ENCODE peak calls at places on chromosome 2, in six cellular contexts. Q is OCI-LY7, T is SK-N-SH, R is PC-3, J is hepatocyte, M is HCT116. Y is an unnamed sample.

GRCh38 chr2:7984693-7985353 is 697.0 kb upstream of the ID2 start:
- DNase-seq in R (no peak), T (no peak), J (no peak), Q (no peak), M (no peak), Y (no peak)

GRCh38 chr2:233531880-233532458 is 34.6 kb downstream of the USP40 start:
- DNase-seq in R (no peak), T (no peak), Q (no peak), M (no peak), J (no peak), Y (no peak)

GRCh38 chr2:44351088-44351487 is 10.2 kb downstream of the PREPL start:
- DNase-seq in J (no peak), M (no peak), T (no peak), R (no peak), Q (no peak), Y (no peak)

GRCh38 chr2:148726228-148726627 is 81.7 kb downstream of the EPC2 start:
- DNase-seq in R (no peak), T (no peak), J (no peak), Q (no peak), M (no peak), Y (peak)

GRCh38 chr2:62485780-62486765 is 19.9 kb downstream of the TMEM17 start:
- DNase-seq in J (no peak), Q (no peak), T (no peak), R (peak), M (no peak), Y (no peak)

GRCh38 chr2:162430323-162430722 is 86.4 kb downstream of the GCA start:
- DNase-seq in M (no peak), R (no peak), T (no peak), J (no peak), Q (no peak), Y (no peak)

GRCh38 chr2:228600265-228600664 is 418.8 kb upstream of the SPHKAP start:
- DNase-seq in J (no peak), R (peak), M (no peak), T (no peak), Q (no peak), Y (no peak)

GRCh38 chr2:196112408-196113039 is 43.9 kb upstream of the DNAH7 start:
- DNase-seq in M (no peak), T (no peak), R (peak), J (no peak), Q (no peak), Y (no peak)

GRCh38 chr2:230774348-230774951 is 61.8 kb downstream of the CAB39 start:
- DNase-seq in Q (no peak), T (no peak), M (no peak), J (no peak), R (peak), Y (no peak)
- TF ChIP-seq EZH2phosphoT487 in Q (no peak), T (no peak), M (no peak), J (no peak), R (no peak), Y (no peak)

DNA sequence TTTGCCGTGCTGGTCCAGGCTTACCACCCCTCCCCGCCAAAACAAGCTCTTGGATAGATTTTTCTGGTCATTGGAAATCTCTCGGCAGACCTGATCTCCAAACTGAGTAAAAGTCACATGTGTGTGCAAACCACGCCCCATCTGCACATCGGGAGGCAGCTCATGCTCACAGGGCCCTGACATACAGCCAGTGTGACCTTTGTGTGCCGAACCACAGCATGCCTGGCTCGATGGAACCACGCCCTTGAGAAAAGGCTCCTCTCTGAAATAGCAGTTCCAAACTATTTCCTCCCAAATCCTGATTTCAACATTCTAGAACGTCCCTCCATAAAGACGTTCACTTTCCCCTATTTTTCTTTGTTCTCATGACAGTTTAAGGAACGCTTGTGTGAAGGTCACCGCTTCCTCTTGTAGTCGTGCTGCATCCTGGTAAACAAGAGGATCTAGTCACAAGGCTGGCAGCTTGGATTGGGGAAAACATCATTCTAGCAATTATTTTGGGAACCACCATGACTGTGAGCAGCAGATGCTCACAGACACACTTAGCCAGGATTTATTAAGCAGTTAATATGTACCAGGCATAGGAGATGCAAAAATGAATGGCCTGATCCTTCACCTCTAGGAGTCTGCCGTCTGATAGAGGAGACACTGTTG is 59.2 kb upstream of the MAP4K4 start:
- DNase-seq in J (no peak), R (no peak), T (no peak), M (no peak), Q (no peak), Y (no peak)
- H3K4me3 ChIP-seq in J (no peak), R (no peak), T (no peak), M (no peak), Q (no peak), Y (no peak)

DNA sequence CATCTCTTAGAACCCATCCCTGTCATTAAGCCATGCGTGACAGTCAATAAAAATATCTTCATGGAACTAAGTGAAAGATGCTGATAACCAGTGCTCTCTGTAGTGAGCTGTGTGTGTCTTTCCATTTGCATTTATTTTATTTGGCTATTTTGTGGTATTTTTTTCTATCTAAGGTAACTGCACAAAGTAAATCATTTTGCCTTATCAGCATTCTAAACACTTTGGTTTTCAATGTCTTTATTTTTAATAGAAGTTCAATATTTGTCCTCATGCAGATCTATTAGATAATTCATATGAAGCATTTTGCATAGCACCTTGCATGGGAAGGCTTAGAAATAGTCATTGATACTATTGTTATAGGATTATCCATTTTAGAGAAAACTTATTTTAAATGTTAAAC is 163.6 kb upstream of the TANK start:
- DNase-seq in M (no peak), Q (no peak), J (no peak), T (no peak), R (no peak), Y (no peak)
- H3K27ac ChIP-seq in M (no peak), Q (no peak), J (no peak), T (no peak), R (no peak), Y (no peak)

GRCh38 chr2:19287324-19287723 is 71.1 kb downstream of the OSR1 start:
- DNase-seq in Q (no peak), T (no peak), M (no peak), R (no peak), J (no peak), Y (no peak)
- TF ChIP-seq EZH2phosphoT487 in Q (no peak), T (no peak), M (no peak), R (no peak), J (no peak), Y (no peak)